ENCODE peak calls at places on chromosomes 6 and 20, in four cellular contexts. X is brain microvascular endothelial cell, T is DMS153, G is NCI-H2081. U is an unnamed sample.

GRCh38 chr6:167236239-167236571 is 54.9 kb upstream of the UNC93A start:
- DNase-seq in X (no peak), T (no peak), G (no peak), U (no peak)

GRCh38 chr6:53104916-53105315 is 39.7 kb downstream of the FBXO9 start:
- DNase-seq in X (no peak), G (no peak), T (no peak), U (no peak)

GRCh38 chr20:22387452-22387851 is 196.9 kb downstream of the FOXA2 start:
- DNase-seq in X (no peak), G (no peak), T (no peak), U (no peak)

GRCh38 chr6:15368186-15368585 is 122.3 kb downstream of the JARID2 start:
- DNase-seq in G (no peak), T (no peak), X (no peak), U (no peak)

GRCh38 chr6:5338177-5338960 is 77.1 kb downstream of the FARS2 start:
- DNase-seq in G (no peak), X (no peak), T (no peak), U (no peak)

GRCh38 chr20:2102585-2103453 is 1.2 kb downstream of the STK35 start:
- DNase-seq in T (peak; percentile 82), G (peak; percentile 89), X (peak; percentile 54), U (peak; percentile 63)

GRCh38 chr20:10379761-10380160 is 54.3 kb downstream of the MKKS start:
- DNase-seq in T (no peak), X (no peak), G (no peak), U (no peak)

GRCh38 chr6:121780325-121781313 is 345.2 kb downstream of the GJA1 start:
- DNase-seq in X (peak; percentile 59), G (peak; percentile 49), T (no peak), U (peak; percentile 91)

GRCh38 chr6:4967301-4968030 is 36.4 kb downstream of the RPP40 start:
- DNase-seq in X (no peak), T (no peak), G (no peak), U (no peak)

GRCh38 chr6:1672379-1672778 is 62.7 kb downstream of the FOXC1 start:
- DNase-seq in G (no peak), T (no peak), X (no peak), U (no peak)

GRCh38 chr20:24936526-24937407 is 12.3 kb upstream of the CST7 start:
- DNase-seq in T (no peak), X (no peak), G (no peak), U (no peak)

GRCh38 chr6:38136547-38136946 is 317.0 kb downstream of the ZFAND3 start:
- DNase-seq in T (no peak), G (no peak), X (no peak), U (no peak)

U was measured in astrocyte of the cerebellum.